ENCODE peak calls at places on chromosomes 3 and 15, in five cellular contexts. N, R, I, G and X are unnamed samples.

GRCh38 chr3:15941958-15942357 is 144.2 kb upstream of the ANKRD28 start:
- DNase-seq in R (no peak), I (no peak), G (no peak), N (no peak), X (no peak)

GRCh38 chr15:82021992-82022391 is 23.8 kb downstream of the MEX3B start:
- DNase-seq in I (peak), N (peak), G (no peak), R (no peak), X (no peak)

GRCh38 chr3:122353901-122354401 is 28.9 kb downstream of the CSTA start:
- DNase-seq in R (no peak), N (no peak), G (no peak), I (no peak), X (no peak)

GRCh38 chr3:120506076-120506827 is 55.5 kb upstream of the FSTL1 start:
- DNase-seq in G (no peak), N (no peak), I (no peak), R (no peak), X (no peak)

GRCh38 chr3:122957707-122958210 is 69.8 kb downstream of the SEMA5B start:
- DNase-seq in I (no peak), R (no peak), G (peak), N (no peak), X (no peak)

GRCh38 chr3:190032924-190033323 is 87.8 kb downstream of the P3H2 start:
- DNase-seq in N (no peak), R (no peak), G (no peak), I (no peak), X (no peak)

GRCh38 chr3:154275308-154275707 is 49.0 kb downstream of the DHX36 start:
- DNase-seq in R (no peak), G (no peak), N (no peak), I (no peak), X (no peak)

GRCh38 chr15:101255615-101256350 is 3.9 kb upstream of the CHSY1 start:
- DNase-seq in R (no peak), I (no peak), G (no peak), N (no peak), X (no peak)

GRCh38 chr3:169627073-169627472 is 36.4 kb downstream of the MECOM start:
- DNase-seq in N (no peak), G (no peak), I (peak), R (no peak), X (no peak)

GRCh38 chr3:13057641-13058040 is 15.6 kb downstream of the IQSEC1 start:
- DNase-seq in I (no peak), N (no peak), G (no peak), R (no peak), X (no peak)

GRCh38 chr3:11118181-11118682 is 36.1 kb upstream of the HRH1 start:
- DNase-seq in G (no peak), R (no peak), N (peak), I (no peak), X (no peak)

GRCh38 chr3:101847328-101847727 is 2.0 kb upstream of the NFKBIZ start:
- DNase-seq in N (no peak), R (no peak), G (no peak), I (no peak), X (no peak)

GRCh38 chr3:49453621-49454315 is 16.3 kb upstream of the DAG1 start:
- DNase-seq in R (no peak), G (no peak), N (no peak), I (no peak), X (no peak)

GRCh38 chr15:95365615-95366107 is 964.8 kb upstream of the NR2F2 start:
- DNase-seq in N (no peak), R (no peak), G (peak), I (no peak), X (no peak)

GRCh38 chr15:69424001-69424400 is 9.9 kb downstream of the KIF23 start:
- DNase-seq in G (no peak), I (no peak), N (no peak), R (no peak), X (no peak)

GRCh38 chr3:145865329-145865904 is 295.6 kb downstream of the PLOD2 start:
- DNase-seq in G (no peak), I (no peak), N (no peak), R (no peak), X (no peak)

GRCh38 chr15:94494732-94495131 is 263.4 kb downstream of the MCTP2 start:
- DNase-seq in N (peak), G (no peak), R (no peak), I (no peak), X (no peak)

GRCh38 chr3:111572061-111572460 is 23.1 kb downstream of the ZBED2 start:
- DNase-seq in I (no peak), N (no peak), G (no peak), R (no peak), X (no peak)

GRCh38 chr15:50458713-50459112 is 34.5 kb downstream of the USP8 start:
- DNase-seq in R (no peak), I (no peak), N (no peak), G (no peak), X (no peak)

GRCh38 chr3:151926956-151927355 is 53.5 kb downstream of the SUCNR1 start:
- DNase-seq in I (no peak), N (peak), G (no peak), R (no peak), X (no peak)

GRCh38 chr15:73346735-73347312 is 21.9 kb downstream of the HCN4 start:
- DNase-seq in N (peak), R (peak), G (peak), I (peak), X (peak)

GRCh38 chr3:125585595-125586223 is 9.6 kb downstream of the OSBPL11 start:
- DNase-seq in R (no peak), G (peak), I (peak), N (peak), X (peak)

GRCh38 chr15:70249616-70250015 is 151.9 kb upstream of the TLE3 start:
- DNase-seq in I (no peak), N (no peak), R (no peak), G (no peak), X (no peak)

GRCh38 chr15:31554261-31554660 is 227.6 kb downstream of the KLF13 start:
- DNase-seq in I (no peak), R (no peak), G (peak), N (no peak), X (no peak)